ENCODE peak calls at places on chromosomes 11 and 22, in four cellular contexts. Y, U, Z and A are unnamed samples.

GRCh38 chr11:64859542-64860414 is 15.3 kb upstream of the CDC42BPG start:
- DNase-seq in Y (no peak), U (no peak), Z (no peak), A (no peak)

GRCh38 chr11:72014761-72015320 is 16.1 kb downstream of the IL18BP start:
- DNase-seq in Y (no peak), U (no peak), Z (no peak), A (no peak)

GRCh38 chr11:76834151-76834550 is 26.6 kb upstream of the ACER3 start:
- DNase-seq in Y (no peak), U (no peak), Z (no peak), A (no peak)

GRCh38 chr11:74278721-74279148 is 32.7 kb downstream of the P4HA3 start:
- DNase-seq in Y (peak), U (no peak), Z (no peak), A (peak)

GRCh38 chr11:134581966-134582787 is 170.1 kb upstream of the B3GAT1 start:
- DNase-seq in Y (no peak), U (no peak), Z (peak), A (no peak)

GRCh38 chr11:73003083-73003482 is 139.0 kb downstream of the FCHSD2 start:
- DNase-seq in Y (no peak), U (no peak), Z (no peak), A (no peak)

GRCh38 chr11:269146-269890 is 8.9 kb upstream of the NLRP6 start:
- DNase-seq in Y (no peak), U (no peak), Z (peak), A (no peak)

GRCh38 chr22:37626144-37626543 is 13.3 kb upstream of the SH3BP1 start:
- DNase-seq in Y (no peak), U (no peak), Z (no peak), A (no peak)

GRCh38 chr11:65786786-65787636 is at the start of gene OVOL1:
- DNase-seq in Y (no peak), U (no peak), Z (peak), A (no peak)

GRCh38 chr11:124791626-124792341 is 8.4 kb downstream of the MSANTD2 start:
- DNase-seq in Y (no peak), U (no peak), Z (no peak), A (no peak)

GRCh38 chr22:25548866-25549464 is 15.5 kb upstream of the GRK3 start:
- DNase-seq in Y (no peak), U (no peak), Z (no peak), A (no peak)

GRCh38 chr11:73554677-73555320 is 43.1 kb downstream of the FAM168A start:
- DNase-seq in Y (no peak), U (no peak), Z (no peak), A (no peak)

GRCh38 chr11:123060265-123061000 is 1.5 kb downstream of the HSPA8 start:
- DNase-seq in Y (no peak), U (no peak), Z (no peak), A (no peak)

GRCh38 chr11:75470681-75471080 is 37.7 kb upstream of the KLHL35 start:
- DNase-seq in Y (no peak), U (no peak), Z (no peak), A (no peak)

GRCh38 chr11:73275381-73275750 is 3.2 kb downstream of the P2RY6 start:
- DNase-seq in Y (no peak), U (no peak), Z (peak), A (no peak)

GRCh38 chr11:96384156-96384555 is 5.6 kb downstream of the CCDC82 start:
- DNase-seq in Y (no peak), U (no peak), Z (no peak), A (no peak)

GRCh38 chr11:33039274-33040126 is at the start of gene TCP11L1:
- DNase-seq in Y (peak), U (peak), Z (peak), A (peak)
- TF ChIP-seq CTCF in Y (no peak), U (no peak), Z (no peak), A (no peak)

DNA sequence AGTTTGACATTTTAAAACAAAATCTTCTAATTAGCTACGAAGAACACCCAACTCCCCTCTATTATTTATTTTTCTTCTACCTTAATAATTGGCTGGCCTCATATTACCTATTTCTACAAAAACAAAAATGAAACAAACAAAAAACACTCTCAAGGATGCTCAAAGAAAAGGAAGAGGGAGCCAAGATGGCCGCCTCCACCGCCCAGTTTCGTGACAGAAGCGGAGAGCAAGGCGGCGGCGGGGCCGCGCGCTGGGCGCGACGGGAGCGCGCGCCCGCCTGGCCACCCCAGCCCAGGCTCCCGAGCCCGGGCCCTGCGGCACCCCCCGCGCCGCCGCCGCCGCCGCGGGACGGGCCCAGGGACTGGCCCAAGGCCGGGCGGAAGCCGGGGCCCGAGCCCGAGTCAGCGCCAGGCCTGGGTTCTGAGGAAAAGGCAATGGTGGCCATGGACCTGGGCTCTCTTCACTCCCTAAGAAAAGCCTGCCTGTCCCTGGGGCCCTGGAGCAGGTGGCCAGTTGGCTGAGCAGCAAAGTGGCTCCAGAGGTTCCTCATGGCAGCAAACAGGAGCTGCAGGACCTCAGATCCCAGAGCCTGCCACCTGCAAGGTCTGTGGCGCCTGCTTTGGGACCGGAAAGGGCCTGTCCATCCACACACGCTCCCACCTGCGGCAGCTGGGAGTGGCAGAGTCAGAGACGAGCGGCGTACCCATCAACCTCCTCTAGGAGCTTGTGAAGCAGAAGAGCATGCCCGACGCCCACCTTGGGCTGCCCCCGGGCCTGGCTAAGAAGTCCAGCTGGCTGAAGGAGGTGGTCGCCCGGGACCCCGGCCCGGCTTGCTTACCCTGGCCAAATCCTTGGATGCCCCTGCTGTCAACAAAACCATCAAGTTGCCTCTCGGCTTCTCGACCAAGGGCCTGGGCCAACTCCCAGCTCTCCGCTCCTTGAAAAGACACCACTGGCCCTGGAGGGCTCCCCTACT is 543.2 kb upstream of the CCDC179 start:
- DNase-seq in Y (no peak), U (no peak), Z (no peak), A (no peak)
- TF ChIP-seq CTCF in Y (no peak), U (no peak), Z (no peak), A (no peak)

GRCh38 chr11:86666193-86666592 is 6.2 kb downstream of the ME3 start:
- DNase-seq in Y (no peak), U (no peak), Z (no peak), A (no peak)

GRCh38 chr11:86668929-86669328 is 3.5 kb downstream of the ME3 start:
- DNase-seq in Y (no peak), U (no peak), Z (no peak), A (no peak)

GRCh38 chr11:86669424-86669823 is 3.0 kb downstream of the ME3 start:
- DNase-seq in Y (no peak), U (no peak), Z (no peak), A (no peak)

GRCh38 chr11:86663741-86664140 is 8.7 kb downstream of the ME3 start:
- DNase-seq in Y (no peak), U (no peak), Z (no peak), A (no peak)

DNA sequence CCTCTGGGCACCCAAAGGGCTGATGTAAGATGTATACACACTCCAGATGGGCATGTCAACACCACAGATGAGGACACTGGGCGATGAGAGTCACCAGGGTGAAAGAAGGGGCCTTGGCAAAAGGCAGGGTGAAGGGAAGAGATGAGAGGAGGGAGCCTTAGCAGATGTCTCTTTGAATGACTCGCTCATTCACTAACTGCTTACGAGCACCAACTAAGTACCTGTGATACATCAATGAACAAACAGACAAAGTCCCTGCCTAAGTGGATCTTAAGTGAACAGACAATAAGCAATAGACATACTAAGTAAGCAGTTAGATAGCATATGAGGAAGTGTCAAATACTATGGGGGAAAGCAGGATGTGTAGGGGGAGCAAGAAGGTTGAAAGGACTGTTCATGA is 7.5 kb downstream of the ME3 start:
- DNase-seq in Y (no peak), U (no peak), Z (no peak), A (no peak)
- TF ChIP-seq CTCF in Y (no peak), U (no peak), Z (no peak), A (no peak)

GRCh38 chr11:15075162-15075526 is 1.8 kb downstream of the CALCB start:
- DNase-seq in Y (no peak), U (no peak), Z (no peak), A (no peak)
- TF ChIP-seq CTCF in Y (no peak), U (no peak), Z (no peak), A (no peak)

GRCh38 chr22:36440429-36441002 is 40.9 kb downstream of the TXN2 start:
- DNase-seq in Y (no peak), U (no peak), Z (no peak), A (no peak)
- TF ChIP-seq CTCF in Y (no peak), U (no peak), Z (no peak), A (no peak)

GRCh38 chr11:13965337-13965736 is 2.8 kb downstream of the SPON1 start:
- DNase-seq in Y (no peak), U (peak), Z (peak), A (no peak)
- TF ChIP-seq CTCF in Y (no peak), U (no peak), Z (no peak), A (no peak)